ENCODE peak calls at places on chromosomes 13 and 19, in five cellular contexts. One of them, this sample, is unnamed.
A peak's percentile ranks its signal among the peaks of the same experiment; 100 is the strongest.

GRCh38 chr19:7611541-7612279 is 16.0 kb downstream of the CAMSAP3 start:
- DNase-seq in CD8-positive, alpha-beta T cell: no peak
- DNase-seq in lung: no peak
- DNase-seq in suprapubic skin: no peak
- DNase-seq in esophagus squamous epithelium: no peak
- DNase-seq in this sample: no peak

GRCh38 chr19:33306191-33306590 is 3.9 kb upstream of the CEBPA start:
- DNase-seq in CD8-positive, alpha-beta T cell: no peak
- DNase-seq in lung: no peak
- DNase-seq in esophagus squamous epithelium: no peak
- DNase-seq in suprapubic skin: no peak
- DNase-seq in this sample: no peak

GRCh38 chr13:44396963-44397580 is 23.4 kb downstream of the SERP2 start:
- DNase-seq in suprapubic skin: no peak
- DNase-seq in CD8-positive, alpha-beta T cell: no peak
- DNase-seq in esophagus squamous epithelium: no peak
- DNase-seq in lung: no peak
- DNase-seq in this sample: no peak

GRCh38 chr19:35549174-35549788 is 3.9 kb downstream of the TMEM147 start:
- DNase-seq in suprapubic skin: no peak
- DNase-seq in CD8-positive, alpha-beta T cell: peak; percentile 61
- DNase-seq in lung: peak; percentile 67
- DNase-seq in esophagus squamous epithelium: no peak
- DNase-seq in this sample: peak; percentile 43

GRCh38 chr13:78623132-78623531 is 19.8 kb upstream of the POU4F1 start:
- DNase-seq in suprapubic skin: no peak
- DNase-seq in CD8-positive, alpha-beta T cell: no peak
- DNase-seq in lung: no peak
- DNase-seq in esophagus squamous epithelium: no peak
- DNase-seq in this sample: no peak

GRCh38 chr19:50745221-50745620 is 22.1 kb downstream of the CLEC11A start:
- DNase-seq in suprapubic skin: no peak
- DNase-seq in CD8-positive, alpha-beta T cell: no peak
- DNase-seq in lung: no peak
- DNase-seq in esophagus squamous epithelium: no peak
- DNase-seq in this sample: no peak

GRCh38 chr13:46655727-46656180 is 102.8 kb downstream of the LRCH1 start:
- DNase-seq in esophagus squamous epithelium: no peak
- DNase-seq in suprapubic skin: no peak
- DNase-seq in lung: no peak
- DNase-seq in CD8-positive, alpha-beta T cell: no peak
- DNase-seq in this sample: no peak

GRCh38 chr19:52991484-52991883 is 22.2 kb upstream of the ERVV-1 start:
- DNase-seq in lung: no peak
- DNase-seq in esophagus squamous epithelium: no peak
- DNase-seq in CD8-positive, alpha-beta T cell: no peak
- DNase-seq in suprapubic skin: no peak
- DNase-seq in this sample: no peak

GRCh38 chr19:29810504-29810871 is 1.3 kb upstream of the CCNE1 start:
- DNase-seq in suprapubic skin: no peak
- DNase-seq in CD8-positive, alpha-beta T cell: no peak
- DNase-seq in lung: no peak
- DNase-seq in esophagus squamous epithelium: no peak
- DNase-seq in this sample: no peak

GRCh38 chr13:41457589-41458186 is 338 bp downstream of the RGCC start:
- DNase-seq in CD8-positive, alpha-beta T cell: peak; percentile 50
- DNase-seq in esophagus squamous epithelium: no peak
- DNase-seq in lung: peak; percentile 33
- DNase-seq in suprapubic skin: no peak
- DNase-seq in this sample: no peak

GRCh38 chr19:27720155-27720554 is 1492.8 kb downstream of the UQCRFS1 start:
- DNase-seq in esophagus squamous epithelium: no peak
- DNase-seq in lung: no peak
- DNase-seq in suprapubic skin: no peak
- DNase-seq in CD8-positive, alpha-beta T cell: no peak
- DNase-seq in this sample: no peak

GRCh38 chr19:3276341-3276799 is 51.9 kb downstream of the CELF5 start:
- DNase-seq in esophagus squamous epithelium: no peak
- DNase-seq in suprapubic skin: no peak
- DNase-seq in lung: peak; percentile 48
- DNase-seq in CD8-positive, alpha-beta T cell: peak; percentile 29
- DNase-seq in this sample: peak; percentile 29

GRCh38 chr13:51995677-51996551 is 15.3 kb downstream of the ATP7B start:
- DNase-seq in suprapubic skin: no peak
- DNase-seq in CD8-positive, alpha-beta T cell: no peak
- DNase-seq in esophagus squamous epithelium: no peak
- DNase-seq in lung: peak; percentile 35
- DNase-seq in this sample: no peak

DNA sequence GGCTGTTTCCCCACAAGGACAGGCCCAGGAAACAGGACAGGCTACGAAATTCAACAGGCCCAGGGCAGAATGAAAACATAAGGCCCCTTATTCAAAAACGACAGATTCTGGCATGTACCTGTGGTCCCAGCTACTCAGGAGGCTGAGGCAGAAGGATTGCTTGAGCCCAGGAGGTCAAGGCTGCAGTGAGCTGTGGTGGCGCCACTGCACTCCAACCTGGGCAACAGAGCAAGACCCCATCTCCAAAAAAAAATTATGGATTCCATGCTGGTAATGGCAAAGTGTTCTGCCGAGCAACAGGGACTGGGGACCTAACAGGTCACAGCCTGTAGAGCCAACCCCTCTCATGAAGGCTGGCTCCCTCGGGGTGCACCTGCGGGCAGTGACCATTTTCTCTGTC is 52.6 kb upstream of the USE1 start:
- DNase-seq in suprapubic skin: no peak
- DNase-seq in lung: no peak
- DNase-seq in esophagus squamous epithelium: no peak
- DNase-seq in CD8-positive, alpha-beta T cell: no peak
- DNase-seq in this sample: no peak
- TF ChIP-seq CTCF in suprapubic skin: no peak
- TF ChIP-seq CTCF in lung: no peak
- TF ChIP-seq CTCF in esophagus squamous epithelium: no peak
- TF ChIP-seq CTCF in CD8-positive, alpha-beta T cell: no peak
- TF ChIP-seq CTCF in this sample: no peak

GRCh38 chr13:62321895-62322294 is 906.2 kb upstream of the PCDH20 start:
- DNase-seq in esophagus squamous epithelium: no peak
- DNase-seq in lung: no peak
- DNase-seq in CD8-positive, alpha-beta T cell: no peak
- DNase-seq in suprapubic skin: no peak
- DNase-seq in this sample: no peak

GRCh38 chr13:62324842-62325241 is 909.2 kb upstream of the PCDH20 start:
- DNase-seq in lung: no peak
- DNase-seq in esophagus squamous epithelium: no peak
- DNase-seq in suprapubic skin: no peak
- DNase-seq in CD8-positive, alpha-beta T cell: no peak
- DNase-seq in this sample: no peak

GRCh38 chr13:62320731-62321130 is 905.1 kb upstream of the PCDH20 start:
- DNase-seq in suprapubic skin: no peak
- DNase-seq in lung: no peak
- DNase-seq in esophagus squamous epithelium: no peak
- DNase-seq in CD8-positive, alpha-beta T cell: no peak
- DNase-seq in this sample: no peak

GRCh38 chr13:62321139-62321538 is 905.5 kb upstream of the PCDH20 start:
- DNase-seq in CD8-positive, alpha-beta T cell: no peak
- DNase-seq in esophagus squamous epithelium: no peak
- DNase-seq in suprapubic skin: no peak
- DNase-seq in lung: no peak
- DNase-seq in this sample: no peak

DNA sequence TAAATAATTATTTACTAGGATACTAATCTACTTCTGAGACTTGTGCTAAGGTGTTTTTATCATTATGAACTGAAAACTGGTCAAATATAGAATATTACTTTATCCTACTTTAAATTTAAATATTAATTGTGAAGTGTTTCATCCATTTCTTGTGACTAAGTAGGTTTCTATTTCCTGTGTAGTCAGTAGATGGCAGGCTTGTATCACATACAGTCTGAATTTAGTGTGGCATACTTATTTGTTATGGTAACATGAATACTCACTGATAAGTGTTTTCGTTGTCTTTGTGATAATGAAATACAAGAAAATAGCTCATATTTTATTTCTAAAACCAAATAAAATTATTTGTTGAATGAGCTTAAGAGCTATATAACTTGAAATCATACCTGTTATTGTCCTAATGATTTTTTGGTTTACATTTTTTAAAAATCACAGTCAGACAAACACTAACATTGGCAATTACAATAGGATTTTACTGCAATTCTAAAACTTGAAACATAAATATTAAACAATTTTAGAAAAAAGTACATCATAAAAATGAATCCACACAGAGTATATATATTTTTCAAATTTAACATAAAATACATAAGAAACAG is 904.6 kb upstream of the PCDH20 start:
- DNase-seq in CD8-positive, alpha-beta T cell: no peak
- DNase-seq in suprapubic skin: no peak
- DNase-seq in esophagus squamous epithelium: no peak
- DNase-seq in lung: no peak
- DNase-seq in this sample: no peak
- TF ChIP-seq CTCF in CD8-positive, alpha-beta T cell: no peak
- TF ChIP-seq CTCF in suprapubic skin: peak; percentile 24
- TF ChIP-seq CTCF in esophagus squamous epithelium: peak; percentile 15
- TF ChIP-seq CTCF in lung: no peak
- TF ChIP-seq CTCF in this sample: peak; percentile 88

GRCh38 chr19:2047076-2047448 is 4.0 kb downstream of the MKNK2 start:
- DNase-seq in esophagus squamous epithelium: no peak
- DNase-seq in lung: no peak
- DNase-seq in CD8-positive, alpha-beta T cell: no peak
- DNase-seq in suprapubic skin: no peak
- DNase-seq in this sample: no peak
- TF ChIP-seq CTCF in esophagus squamous epithelium: no peak
- TF ChIP-seq CTCF in lung: no peak
- TF ChIP-seq CTCF in CD8-positive, alpha-beta T cell: no peak
- TF ChIP-seq CTCF in suprapubic skin: no peak
- TF ChIP-seq CTCF in this sample: no peak

DNA sequence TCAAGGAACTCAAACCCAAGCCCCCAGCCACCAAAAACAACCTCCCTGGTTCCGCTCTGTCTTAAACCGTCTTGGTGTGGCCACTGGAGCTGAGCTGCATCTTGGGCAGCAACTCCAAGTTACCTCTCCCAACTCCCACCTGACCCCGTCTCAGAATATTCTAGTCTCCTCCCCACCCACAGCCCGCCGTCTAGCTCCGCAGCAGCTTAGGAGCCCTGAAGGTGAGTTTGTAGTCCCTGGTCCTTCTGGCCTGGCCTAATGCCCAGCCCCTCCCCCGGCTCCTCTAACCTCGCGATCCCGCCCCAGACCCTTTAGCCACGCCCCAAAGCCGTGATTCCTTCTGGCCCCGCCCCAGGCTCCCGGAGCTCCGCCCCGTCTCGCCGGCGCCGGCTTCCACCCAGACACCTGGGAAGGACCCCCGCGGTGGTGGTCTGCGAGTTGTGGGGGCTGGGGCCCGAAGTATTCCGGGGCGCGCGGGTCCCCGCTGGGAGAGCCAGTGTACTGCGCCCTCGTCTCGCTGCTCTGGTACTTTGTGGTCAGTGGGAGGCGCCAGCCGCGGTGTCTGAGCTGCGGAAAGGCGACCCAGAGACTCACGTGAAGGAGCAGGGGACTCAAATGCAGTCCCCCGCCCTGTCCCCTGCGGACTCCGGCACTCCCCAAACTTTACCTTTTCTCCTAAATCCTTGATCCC is 2.5 kb upstream of the LHB start:
- DNase-seq in CD8-positive, alpha-beta T cell: peak; percentile 64
- DNase-seq in lung: peak; percentile 70
- DNase-seq in suprapubic skin: peak; percentile 86
- DNase-seq in esophagus squamous epithelium: no peak
- DNase-seq in this sample: no peak
- TF ChIP-seq CTCF in CD8-positive, alpha-beta T cell: no peak
- TF ChIP-seq CTCF in lung: no peak
- TF ChIP-seq CTCF in suprapubic skin: no peak
- TF ChIP-seq CTCF in esophagus squamous epithelium: no peak
- TF ChIP-seq CTCF in this sample: peak; percentile 27

DNA sequence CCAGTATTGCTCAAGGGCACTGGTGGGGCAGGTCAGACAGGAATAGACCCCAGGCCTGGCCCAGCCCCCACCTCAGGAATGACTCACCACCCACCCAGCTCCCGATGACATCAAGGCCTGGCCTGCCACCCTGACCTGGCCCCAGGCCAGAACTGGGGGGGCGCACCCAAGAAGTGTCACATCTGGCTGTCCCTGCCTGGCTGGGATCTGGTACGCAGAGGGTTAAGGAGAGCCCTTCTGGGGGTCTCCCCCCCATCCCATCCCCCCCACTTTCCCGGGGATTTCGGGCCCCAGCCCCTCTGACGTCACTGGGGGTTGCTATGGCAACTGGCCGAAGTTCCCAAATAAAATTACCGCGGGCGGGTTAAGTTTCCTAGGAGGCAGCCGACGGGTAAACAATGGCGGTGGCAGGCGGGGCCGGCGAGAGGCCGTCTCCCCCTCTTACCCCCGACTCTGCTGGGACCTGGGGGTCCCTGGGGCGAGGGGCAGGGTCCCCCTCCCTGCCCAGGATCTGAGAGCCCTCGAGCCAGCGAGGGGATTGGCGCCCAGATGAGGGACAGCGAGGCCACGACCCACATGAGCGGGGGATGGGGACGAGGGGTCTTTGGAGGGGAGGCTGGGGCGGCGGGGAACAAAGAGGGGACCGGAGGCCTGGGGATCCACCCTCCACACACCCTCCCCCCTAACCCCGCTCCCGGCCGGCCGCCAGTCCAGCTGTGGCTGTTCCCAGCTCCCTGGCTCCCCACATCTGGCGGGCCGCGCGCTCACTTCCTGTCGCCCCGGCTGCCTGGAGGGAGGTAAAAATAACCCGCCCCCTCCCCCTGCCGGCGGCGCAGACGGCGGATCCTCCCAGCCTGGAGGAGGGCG is 29.7 kb upstream of the NANOS3 start:
- DNase-seq in suprapubic skin: peak; percentile 98
- DNase-seq in esophagus squamous epithelium: no peak
- DNase-seq in lung: peak; percentile 89
- DNase-seq in CD8-positive, alpha-beta T cell: peak; percentile 86
- DNase-seq in this sample: peak; percentile 78
- TF ChIP-seq CTCF in suprapubic skin: peak; percentile 26
- TF ChIP-seq CTCF in esophagus squamous epithelium: peak; percentile 33
- TF ChIP-seq CTCF in lung: peak; percentile 26
- TF ChIP-seq CTCF in CD8-positive, alpha-beta T cell: no peak
- TF ChIP-seq CTCF in this sample: peak; percentile 16

DNA sequence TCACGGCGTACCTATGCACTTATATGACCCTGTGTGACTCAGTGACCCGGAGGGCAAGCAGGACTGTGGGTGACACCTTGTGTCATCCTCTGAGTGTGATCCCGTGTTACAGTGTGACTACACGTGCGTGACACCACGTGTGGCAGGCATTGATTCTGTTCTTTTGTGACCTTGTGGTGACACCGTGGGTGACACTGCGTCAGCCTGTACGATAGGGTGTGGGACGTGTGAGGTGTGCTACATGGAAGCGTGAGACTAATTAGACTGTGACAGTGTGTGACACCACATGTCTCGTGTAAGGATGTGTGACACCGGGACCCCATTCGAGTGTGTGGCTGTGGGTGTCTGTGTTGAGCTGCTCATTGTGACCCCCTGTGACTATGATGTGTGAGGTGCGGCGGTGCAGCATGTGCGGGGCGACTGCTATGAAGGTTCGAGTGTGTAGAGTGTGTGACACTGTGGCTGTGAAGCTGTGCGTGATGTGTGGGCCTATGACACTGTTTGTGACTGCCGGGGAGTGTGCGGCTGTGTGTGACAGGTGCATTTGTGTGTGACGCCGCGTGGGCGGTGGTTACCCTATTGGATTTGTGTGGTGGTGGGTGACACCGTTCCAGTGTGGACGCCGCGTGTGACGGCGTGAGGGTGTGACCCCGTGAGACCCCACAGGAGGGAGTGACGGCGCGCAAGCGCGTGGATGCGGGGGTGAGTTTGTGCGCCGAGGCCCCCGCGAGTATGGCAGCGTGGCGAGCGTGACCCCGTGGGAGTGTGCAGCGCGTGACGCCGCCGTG is at the start of gene SPTBN4:
- DNase-seq in lung: peak; percentile 36
- DNase-seq in suprapubic skin: peak; percentile 85
- DNase-seq in esophagus squamous epithelium: no peak
- DNase-seq in CD8-positive, alpha-beta T cell: peak; percentile 68
- DNase-seq in this sample: no peak
- TF ChIP-seq CTCF in lung: no peak
- TF ChIP-seq CTCF in suprapubic skin: no peak
- TF ChIP-seq CTCF in esophagus squamous epithelium: no peak
- TF ChIP-seq CTCF in CD8-positive, alpha-beta T cell: no peak
- TF ChIP-seq CTCF in this sample: no peak